ENCODE peak calls at places on chromosome 3, in nine cellular contexts. One of them, this sample, is unnamed.
A peak's percentile ranks its signal among the peaks of the same experiment; 100 is the strongest.

GRCh38 chr3:9727041-9727595 is 4.4 kb upstream of the BRPF1 start:
- DNase-seq in CD4-positive, alpha-beta T cell: peak; percentile 47
- DNase-seq in M059J: no peak
- DNase-seq in A549: peak; percentile 76
- DNase-seq in fibroblast of the conjunctiva: no peak
- DNase-seq in WTC11: peak; percentile 85
- DNase-seq in HT1080: peak; percentile 41
- DNase-seq in Ammon's horn: no peak
- DNase-seq in activated CD8-positive, alpha-beta memory T cell treated with anti-CD3 and anti-CD28 coated beads, Interleukin-2, amount 10 ng/mL, durations not matched to agents 7 days and 5 days: peak; percentile 75
- DNase-seq in this sample: peak; percentile 40

GRCh38 chr3:82011336-82011735 is 249.9 kb upstream of the GBE1 start:
- DNase-seq in CD4-positive, alpha-beta T cell: no peak
- DNase-seq in M059J: no peak
- DNase-seq in A549: no peak
- DNase-seq in fibroblast of the conjunctiva: no peak
- DNase-seq in WTC11: no peak
- DNase-seq in HT1080: no peak
- DNase-seq in Ammon's horn: no peak
- DNase-seq in activated CD8-positive, alpha-beta memory T cell treated with anti-CD3 and anti-CD28 coated beads, Interleukin-2, amount 10 ng/mL, durations not matched to agents 7 days and 5 days: no peak
- DNase-seq in this sample: no peak

GRCh38 chr3:81268526-81268925 is 492.9 kb downstream of the GBE1 start:
- DNase-seq in CD4-positive, alpha-beta T cell: no peak
- DNase-seq in M059J: no peak
- DNase-seq in A549: no peak
- DNase-seq in fibroblast of the conjunctiva: no peak
- DNase-seq in WTC11: no peak
- DNase-seq in HT1080: no peak
- DNase-seq in Ammon's horn: no peak
- DNase-seq in activated CD8-positive, alpha-beta memory T cell treated with anti-CD3 and anti-CD28 coated beads, Interleukin-2, amount 10 ng/mL, durations not matched to agents 7 days and 5 days: no peak
- DNase-seq in this sample: peak; percentile 8

GRCh38 chr3:151866711-151867410 is 6.6 kb upstream of the SUCNR1 start:
- DNase-seq in CD4-positive, alpha-beta T cell: no peak
- DNase-seq in M059J: no peak
- DNase-seq in A549: no peak
- DNase-seq in fibroblast of the conjunctiva: no peak
- DNase-seq in WTC11: no peak
- DNase-seq in HT1080: no peak
- DNase-seq in Ammon's horn: no peak
- DNase-seq in activated CD8-positive, alpha-beta memory T cell treated with anti-CD3 and anti-CD28 coated beads, Interleukin-2, amount 10 ng/mL, durations not matched to agents 7 days and 5 days: no peak
- DNase-seq in this sample: no peak

GRCh38 chr3:49769516-49769915 is 16.8 kb downstream of the IP6K1 start:
- DNase-seq in CD4-positive, alpha-beta T cell: no peak
- DNase-seq in M059J: no peak
- DNase-seq in A549: no peak
- DNase-seq in fibroblast of the conjunctiva: no peak
- DNase-seq in WTC11: no peak
- DNase-seq in HT1080: no peak
- DNase-seq in Ammon's horn: no peak
- DNase-seq in activated CD8-positive, alpha-beta memory T cell treated with anti-CD3 and anti-CD28 coated beads, Interleukin-2, amount 10 ng/mL, durations not matched to agents 7 days and 5 days: no peak
- DNase-seq in this sample: no peak

GRCh38 chr3:78070188-78070587 is 1030.3 kb downstream of the ROBO2 start:
- DNase-seq in CD4-positive, alpha-beta T cell: no peak
- DNase-seq in M059J: no peak
- DNase-seq in A549: no peak
- DNase-seq in fibroblast of the conjunctiva: no peak
- DNase-seq in WTC11: no peak
- DNase-seq in HT1080: no peak
- DNase-seq in Ammon's horn: no peak
- DNase-seq in activated CD8-positive, alpha-beta memory T cell treated with anti-CD3 and anti-CD28 coated beads, Interleukin-2, amount 10 ng/mL, durations not matched to agents 7 days and 5 days: no peak
- DNase-seq in this sample: no peak

GRCh38 chr3:38438421-38438820 is 15.3 kb upstream of the ACVR2B start:
- DNase-seq in CD4-positive, alpha-beta T cell: no peak
- DNase-seq in M059J: peak; percentile 71
- DNase-seq in A549: no peak
- DNase-seq in fibroblast of the conjunctiva: no peak
- DNase-seq in WTC11: no peak
- DNase-seq in HT1080: peak; percentile 74
- DNase-seq in Ammon's horn: no peak
- DNase-seq in activated CD8-positive, alpha-beta memory T cell treated with anti-CD3 and anti-CD28 coated beads, Interleukin-2, amount 10 ng/mL, durations not matched to agents 7 days and 5 days: peak; percentile 57
- DNase-seq in this sample: no peak

GRCh38 chr3:184003187-184003967 is 14.3 kb downstream of the ABCC5 start:
- DNase-seq in CD4-positive, alpha-beta T cell: no peak
- DNase-seq in M059J: peak; percentile 41
- DNase-seq in A549: no peak
- DNase-seq in fibroblast of the conjunctiva: no peak
- DNase-seq in WTC11: no peak
- DNase-seq in HT1080: peak; percentile 54
- DNase-seq in Ammon's horn: no peak
- DNase-seq in activated CD8-positive, alpha-beta memory T cell treated with anti-CD3 and anti-CD28 coated beads, Interleukin-2, amount 10 ng/mL, durations not matched to agents 7 days and 5 days: no peak
- DNase-seq in this sample: peak; percentile 61

This sample was measured in ACHN.